ENCODE peak calls at places on chromosomes 11 and 22, in six cellular contexts. G, O, Q, T, D and S are unnamed samples.

GRCh38 chr22:19579880-19580279 is 55.7 kb upstream of the CLDN5 start:
- DNase-seq in G (no peak), O (no peak), Q (no peak), T (peak), D (no peak), S (no peak)

GRCh38 chr11:19447150-19447566 is 206.4 kb upstream of the E2F8 start:
- DNase-seq in G (no peak), O (no peak), Q (no peak), T (no peak), D (no peak), S (no peak)

GRCh38 chr22:24744638-24745037 is 29.9 kb downstream of the PIWIL3 start:
- DNase-seq in G (no peak), O (no peak), Q (no peak), T (no peak), D (no peak), S (no peak)

GRCh38 chr11:105923814-105924213 is 98.2 kb downstream of the MSANTD4 start:
- DNase-seq in G (no peak), O (no peak), Q (no peak), T (no peak), D (no peak), S (no peak)

GRCh38 chr11:95232666-95233065 is 1.7 kb upstream of the SESN3 start:
- DNase-seq in G (no peak), O (no peak), Q (no peak), T (no peak), D (no peak), S (no peak)

GRCh38 chr11:74937696-74938475 is 11.0 kb downstream of the XRRA1 start:
- DNase-seq in G (no peak), O (no peak), Q (no peak), T (no peak), D (no peak), S (peak)

GRCh38 chr22:35838849-35839646 is 121.4 kb downstream of the APOL5 start:
- DNase-seq in G (peak), O (peak), Q (no peak), T (no peak), D (peak), S (peak)

GRCh38 chr22:29136715-29137700 is 64.2 kb downstream of the KREMEN1 start:
- DNase-seq in G (no peak), O (no peak), Q (no peak), T (no peak), D (peak), S (no peak)